ENCODE peak calls at places on chromosome 11, in ten cellular contexts. Y is heart right ventricle, D is A549, J is colonic mucosa, A is IMR-90, B is bronchial epithelial cell, G is stomach, X is A673, P is AG04450, Q is RWPE2. W is an unnamed sample.

GRCh38 chr11:61827573-61828378 is at the start of gene FADS2:
- DNase-seq in Y (peak), D (peak), J (peak), A (peak), B (peak), G (peak), X (peak), P (peak), Q (peak), W (peak)

GRCh38 chr11:110121204-110121603 is 28.0 kb downstream of the ZC3H12C start:
- DNase-seq in Y (no peak), D (no peak), J (no peak), A (peak), B (peak), G (no peak), X (peak), P (no peak), Q (no peak), W (peak)

GRCh38 chr11:130313383-130314183 is 1.1 kb downstream of the ZBTB44 start:
- DNase-seq in Y (no peak), D (no peak), J (no peak), A (peak), B (peak), G (no peak), X (peak), P (no peak), Q (peak), W (peak)

GRCh38 chr11:73999581-74000306 is 9.1 kb downstream of the UCP3 start:
- DNase-seq in Y (no peak), D (no peak), J (no peak), A (no peak), B (no peak), G (no peak), X (no peak), P (no peak), Q (no peak), W (no peak)

GRCh38 chr11:33893711-33894401 is 2.0 kb upstream of the LMO2 start:
- DNase-seq in Y (no peak), D (no peak), J (no peak), A (no peak), B (no peak), G (no peak), X (no peak), P (no peak), Q (no peak), W (no peak)

GRCh38 chr11:104410336-104410735 is 246.4 kb upstream of the PDGFD start:
- DNase-seq in Y (no peak), D (no peak), J (no peak), A (no peak), B (no peak), G (no peak), X (no peak), P (no peak), Q (no peak), W (no peak)

GRCh38 chr11:6755303-6755952 is 16.3 kb downstream of the OR2AG2 start:
- DNase-seq in Y (peak), D (peak), J (peak), A (peak), B (peak), G (peak), X (peak), P (no peak), Q (no peak), W (peak)

GRCh38 chr11:94694309-94695060 is 73.7 kb upstream of the AMOTL1 start:
- DNase-seq in Y (peak), D (no peak), J (no peak), A (no peak), B (peak), G (no peak), X (no peak), P (no peak), Q (no peak), W (no peak)

GRCh38 chr11:95301497-95301896 is 70.5 kb upstream of the SESN3 start:
- DNase-seq in Y (no peak), D (no peak), J (no peak), A (no peak), B (peak), G (peak), X (no peak), P (no peak), Q (no peak), W (peak)

GRCh38 chr11:69444381-69445130 is 36.9 kb upstream of the LINC01488 start:
- DNase-seq in Y (peak), D (peak), J (peak), A (peak), B (peak), G (no peak), X (peak), P (peak), Q (no peak), W (peak)
- TF ChIP-seq CTCF in Y (peak), D (peak), J (no peak), A (peak), B (peak), G (no peak), X (peak), P (peak), Q (no peak), W (peak)

GRCh38 chr11:2987881-2988280 is 4.2 kb downstream of the NAP1L4 start:
- DNase-seq in Y (no peak), D (no peak), J (no peak), A (no peak), B (no peak), G (no peak), X (no peak), P (no peak), Q (no peak), W (no peak)
- H3K4me3 ChIP-seq in Y (no peak), D (no peak), J (no peak), A (no peak), B (no peak), G (peak), X (peak), P (no peak), Q (no peak), W (no peak)

GRCh38 chr11:100981196-100981824 is 148.3 kb downstream of the PGR start:
- DNase-seq in Y (no peak), D (no peak), J (no peak), A (no peak), B (peak), G (no peak), X (no peak), P (no peak), Q (no peak), W (no peak)

GRCh38 chr11:100978442-100978841 is 151.2 kb downstream of the PGR start:
- DNase-seq in Y (no peak), D (no peak), J (no peak), A (no peak), B (no peak), G (no peak), X (no peak), P (no peak), Q (no peak), W (no peak)

GRCh38 chr11:100978942-100979341 is 150.7 kb downstream of the PGR start:
- DNase-seq in Y (no peak), D (no peak), J (no peak), A (no peak), B (no peak), G (no peak), X (no peak), P (no peak), Q (no peak), W (no peak)

GRCh38 chr11:100984668-100985067 is 144.9 kb downstream of the PGR start:
- DNase-seq in Y (no peak), D (no peak), J (no peak), A (no peak), B (no peak), G (no peak), X (no peak), P (no peak), Q (no peak), W (no peak)

GRCh38 chr11:100980156-100980555 is 149.5 kb downstream of the PGR start:
- DNase-seq in Y (no peak), D (peak), J (no peak), A (peak), B (peak), G (no peak), X (peak), P (no peak), Q (no peak), W (no peak)
- TF ChIP-seq CTCF in Y (peak), D (peak), J (no peak), A (peak), B (peak), G (no peak), X (peak), P (peak), Q (peak), W (peak)

GRCh38 chr11:47398551-47398950 is 9.8 kb upstream of the SLC39A13 start:
- DNase-seq in Y (no peak), D (no peak), J (no peak), A (no peak), B (no peak), G (no peak), X (no peak), P (no peak), Q (no peak), W (no peak)
- H3K4me3 ChIP-seq in Y (no peak), D (no peak), J (no peak), A (no peak), B (no peak), G (no peak), X (no peak), P (no peak), Q (no peak), W (no peak)

DNA sequence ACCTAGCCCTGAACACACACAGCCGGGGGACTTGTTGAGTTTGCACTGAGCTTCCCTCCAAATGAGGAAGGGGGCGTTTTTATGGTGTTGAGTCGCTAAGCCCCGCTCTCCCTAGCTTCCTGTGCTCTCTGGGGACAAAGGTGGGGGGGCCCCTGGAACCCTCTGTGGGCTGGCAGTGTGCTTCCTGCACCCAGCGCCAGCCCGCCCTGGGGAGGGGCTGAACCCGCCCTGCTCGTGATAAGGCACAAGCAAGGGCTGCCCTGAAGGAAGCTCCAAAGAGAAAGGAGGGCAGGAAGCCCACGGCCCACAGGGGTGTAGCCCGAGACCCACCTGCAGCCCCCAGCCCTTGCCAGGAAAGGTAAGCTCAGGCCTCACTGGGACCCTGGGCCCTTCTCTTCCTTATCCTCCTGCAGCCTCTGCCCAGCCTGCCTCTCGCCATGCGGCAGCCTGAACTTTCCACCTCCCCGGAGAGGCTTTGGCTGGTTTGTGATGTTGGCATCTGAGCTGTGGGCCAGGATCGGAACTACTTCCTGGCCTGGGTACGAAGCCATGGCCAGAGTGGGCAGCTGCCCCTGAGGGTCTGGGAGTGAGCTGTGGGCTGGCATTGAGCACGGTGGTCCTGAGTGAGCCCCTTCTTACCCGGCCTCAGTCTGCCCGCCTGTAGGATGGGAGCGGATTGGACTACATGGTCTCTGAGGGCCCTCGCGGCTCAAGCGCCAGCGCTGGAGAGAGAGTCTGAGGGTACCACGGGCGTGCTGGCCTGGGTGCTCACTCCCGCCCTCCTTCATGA is at the start of gene FERMT3:
- DNase-seq in Y (peak), D (no peak), J (peak), A (no peak), B (no peak), G (peak), X (peak), P (no peak), Q (no peak), W (no peak)
- TF ChIP-seq CTCF in Y (no peak), D (no peak), J (no peak), A (no peak), B (no peak), G (no peak), X (peak), P (no peak), Q (no peak), W (no peak)

DNA sequence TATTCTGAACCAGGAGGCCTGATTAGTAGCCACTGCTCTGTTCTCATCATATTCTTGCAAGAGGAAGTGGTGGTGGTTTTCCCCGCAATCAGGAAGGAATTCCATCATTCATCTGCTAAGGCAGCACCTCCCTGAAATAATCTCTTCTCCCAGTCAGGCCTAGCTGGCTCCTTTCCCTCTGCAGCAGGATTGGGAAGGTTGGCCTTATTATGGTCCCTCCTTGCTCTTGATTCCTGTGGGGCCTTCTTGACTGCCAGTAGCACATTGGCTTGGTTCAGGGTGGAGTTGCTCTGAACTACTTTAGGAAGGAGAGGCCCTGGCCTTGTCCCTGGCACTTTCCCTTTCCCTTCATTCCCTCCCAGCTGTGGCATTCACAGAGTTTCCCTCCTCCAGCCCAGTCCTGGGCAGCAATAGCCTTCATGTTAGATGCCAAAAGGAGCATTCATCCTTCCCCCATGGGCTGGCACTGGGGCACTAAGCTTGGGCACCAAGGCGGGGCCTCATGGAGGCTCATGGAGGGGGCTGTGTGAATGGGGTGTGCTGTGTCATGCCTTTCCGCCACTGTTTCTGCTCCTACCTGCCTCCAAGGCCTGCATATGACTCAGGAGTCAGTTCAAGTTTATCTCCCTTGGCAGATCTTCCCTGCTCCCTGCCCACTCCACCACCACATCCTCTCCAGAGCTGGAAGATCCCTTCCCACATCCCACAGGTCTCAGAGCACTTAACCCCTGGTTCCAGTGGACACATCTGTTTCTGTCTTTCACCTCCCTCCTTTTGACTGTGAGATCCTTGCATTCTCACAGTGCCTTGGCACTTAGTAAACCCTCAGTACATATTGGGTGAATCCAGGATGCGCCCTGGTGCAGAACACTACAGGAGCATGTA is 27.6 kb upstream of the CD44 start:
- DNase-seq in Y (peak), D (peak), J (peak), A (peak), B (peak), G (no peak), X (no peak), P (peak), Q (peak), W (peak)
- H3K4me3 ChIP-seq in Y (no peak), D (no peak), J (no peak), A (no peak), B (no peak), G (no peak), X (no peak), P (no peak), Q (no peak), W (no peak)

DNA sequence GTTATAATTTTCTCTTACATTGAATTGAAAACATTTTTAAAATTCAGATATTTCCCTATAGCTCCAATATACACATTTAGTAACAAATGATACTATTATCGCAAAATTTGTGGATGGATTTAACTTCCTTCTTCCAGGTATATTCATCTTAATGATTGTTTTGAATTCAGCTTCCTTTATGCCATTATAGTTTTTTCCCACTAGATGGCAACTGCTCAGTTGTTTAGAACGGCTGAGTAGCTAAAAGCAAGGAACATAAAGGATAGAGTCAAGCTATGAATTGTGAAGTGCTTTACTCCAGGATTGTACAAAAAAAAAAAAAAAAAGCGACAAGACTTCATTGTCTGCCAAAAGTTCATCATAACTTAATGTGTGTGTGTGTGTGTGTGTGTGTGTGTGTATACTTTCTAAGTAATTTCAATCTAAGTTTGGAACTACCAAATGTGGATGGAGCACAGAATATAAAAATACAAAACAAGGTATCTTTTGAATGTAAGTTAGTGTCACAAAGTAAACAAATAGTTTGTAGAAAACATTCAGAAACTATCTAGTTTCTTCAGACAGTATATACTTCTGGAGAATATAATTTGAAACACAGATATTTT is 846.4 kb downstream of the DLG2 start:
- DNase-seq in Y (no peak), D (peak), J (no peak), A (peak), B (peak), G (no peak), X (peak), P (no peak), Q (no peak), W (peak)
- TF ChIP-seq CTCF in Y (peak), D (peak), J (no peak), A (peak), B (peak), G (no peak), X (peak), P (peak), Q (peak), W (peak)

GRCh38 chr11:58577441-58578135 is 1.3 kb upstream of the ZFP91 start:
- DNase-seq in Y (peak), D (no peak), J (peak), A (peak), B (peak), G (peak), X (peak), P (peak), Q (no peak), W (peak)

GRCh38 chr11:58578635-58579191 is at the start of gene ZFP91:
- DNase-seq in Y (peak), D (peak), J (peak), A (peak), B (peak), G (peak), X (peak), P (peak), Q (peak), W (peak)

GRCh38 chr11:58575377-58576020 is at the start of gene LPXN:
- DNase-seq in Y (no peak), D (no peak), J (no peak), A (peak), B (peak), G (no peak), X (no peak), P (no peak), Q (no peak), W (peak)

GRCh38 chr11:58578136-58578634 is 678 bp upstream of the ZFP91 start:
- DNase-seq in Y (peak), D (peak), J (peak), A (peak), B (peak), G (peak), X (peak), P (peak), Q (peak), W (peak)

GRCh38 chr11:58576792-58577440 is 1.3 kb upstream of the LPXN start:
- DNase-seq in Y (no peak), D (peak), J (no peak), A (peak), B (peak), G (no peak), X (peak), P (no peak), Q (no peak), W (peak)
- H3K4me3 ChIP-seq in Y (peak), D (peak), J (peak), A (peak), B (peak), G (peak), X (peak), P (peak), Q (peak), W (peak)

DNA sequence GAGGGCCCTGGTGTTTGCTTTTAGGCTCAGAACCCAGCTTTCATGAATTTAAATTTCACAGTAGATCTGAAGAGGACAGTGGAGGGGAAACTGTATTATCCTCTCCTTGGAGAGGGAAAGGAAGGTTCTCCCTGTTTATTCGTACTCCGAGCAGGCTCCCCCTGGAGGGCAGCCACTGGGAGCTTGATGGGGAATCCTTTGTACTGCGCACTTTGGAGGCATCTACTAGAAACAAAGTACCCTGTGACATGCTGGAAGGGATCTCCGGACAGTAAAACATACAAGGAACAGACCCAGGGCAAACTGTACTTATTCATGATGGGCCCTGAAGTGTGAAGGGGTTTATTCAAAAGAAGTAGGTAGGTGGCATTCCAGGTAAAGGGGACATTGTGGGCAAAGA is 27.2 kb downstream of the NAV2 start:
- DNase-seq in Y (no peak), D (peak), J (no peak), A (peak), B (no peak), G (no peak), X (no peak), P (no peak), Q (no peak), W (peak)
- TF ChIP-seq CTCF in Y (peak), D (peak), J (no peak), A (peak), B (no peak), G (no peak), X (no peak), P (peak), Q (peak), W (peak)

GRCh38 chr11:85855341-85855656 is at the start of gene CCDC83:
- DNase-seq in Y (no peak), D (no peak), J (no peak), A (no peak), B (no peak), G (no peak), X (no peak), P (no peak), Q (no peak), W (peak)

GRCh38 chr11:85854557-85855340 is 434 bp upstream of the CCDC83 start:
- DNase-seq in Y (peak), D (peak), J (peak), A (peak), B (peak), G (peak), X (peak), P (peak), Q (peak), W (peak)

GRCh38 chr11:85848556-85848955 is 6.6 kb upstream of the CCDC83 start:
- DNase-seq in Y (no peak), D (no peak), J (no peak), A (no peak), B (peak), G (no peak), X (no peak), P (no peak), Q (no peak), W (no peak)

GRCh38 chr11:85857098-85857497 is 1.9 kb downstream of the CCDC83 start:
- DNase-seq in Y (no peak), D (no peak), J (no peak), A (no peak), B (no peak), G (no peak), X (no peak), P (no peak), Q (no peak), W (no peak)

GRCh38 chr11:85854212-85854556 is 999 bp upstream of the CCDC83 start:
- DNase-seq in Y (no peak), D (no peak), J (no peak), A (no peak), B (no peak), G (no peak), X (no peak), P (no peak), Q (no peak), W (no peak)
- H3K4me3 ChIP-seq in Y (peak), D (peak), J (peak), A (peak), B (peak), G (peak), X (peak), P (peak), Q (peak), W (peak)

W was measured in AG10803.